ENCODE peak calls at places on chromosome 21, in seven cellular contexts. H, F, D, B, K, U and Q are unnamed samples.
A peak's percentile ranks its signal among the peaks of the same experiment; 100 is the strongest.

GRCh38 chr21:34908424-34909055 is 140.6 kb downstream of the RUNX1 start:
- DNase-seq in H (no peak), F (no peak), D (no peak), B (no peak), K (no peak), U (no peak), Q (no peak)

GRCh38 chr21:29504751-29505321 is 206.1 kb downstream of the BACH1 start:
- DNase-seq in H (no peak), F (no peak), D (no peak), B (no peak), K (peak; percentile 22), U (no peak), Q (no peak)

GRCh38 chr21:35616090-35616489 is 444.2 kb downstream of the SETD4 start:
- DNase-seq in H (no peak), F (no peak), D (no peak), B (no peak), K (peak; percentile 59), U (no peak), Q (no peak)

GRCh38 chr21:39597595-39598185 is 15.1 kb upstream of the B3GALT5 start:
- DNase-seq in H (no peak), F (no peak), D (no peak), B (no peak), K (no peak), U (no peak), Q (no peak)

GRCh38 chr21:39347537-39347936 is 1.4 kb downstream of the HMGN1 start:
- DNase-seq in H (no peak), F (no peak), D (no peak), B (no peak), K (no peak), U (no peak), Q (peak; percentile 75)

GRCh38 chr21:23613014-23613413 is 1994.3 kb downstream of the MRPL39 start:
- DNase-seq in H (no peak), F (no peak), D (no peak), B (no peak), K (no peak), U (no peak), Q (no peak)

GRCh38 chr21:42055425-42055824 is 15.7 kb upstream of the UMODL1 start:
- DNase-seq in H (no peak), F (no peak), D (no peak), B (no peak), K (no peak), U (no peak), Q (peak; percentile 56)

GRCh38 chr21:40049959-40050290 is 182.7 kb downstream of the PCP4 start:
- DNase-seq in H (no peak), F (no peak), D (no peak), B (no peak), K (no peak), U (no peak), Q (peak; percentile 39)

GRCh38 chr21:38965241-38965640 is 159.5 kb downstream of the ETS2 start:
- DNase-seq in H (no peak), F (no peak), D (no peak), B (no peak), K (peak; percentile 61), U (no peak), Q (no peak)

GRCh38 chr21:36839123-36839522 is 127.3 kb downstream of the HLCS start:
- DNase-seq in H (no peak), F (no peak), D (no peak), B (no peak), K (peak; percentile 40), U (no peak), Q (peak; percentile 63)

GRCh38 chr21:15732290-15732995 is 2.7 kb downstream of the USP25 start:
- DNase-seq in H (no peak), F (no peak), D (no peak), B (no peak), K (peak; percentile 43), U (no peak), Q (no peak)

GRCh38 chr21:45636921-45637646 is 6.4 kb upstream of the PCBP3 start:
- DNase-seq in H (no peak), F (no peak), D (no peak), B (no peak), K (no peak), U (peak; percentile 6), Q (peak; percentile 88)

GRCh38 chr21:29342394-29342957 is 43.8 kb downstream of the BACH1 start:
- DNase-seq in H (peak; percentile 74), F (no peak), D (no peak), B (no peak), K (peak; percentile 93), U (no peak), Q (peak; percentile 87)

GRCh38 chr21:39097981-39098380 is 85.3 kb downstream of the PSMG1 start:
- DNase-seq in H (no peak), F (no peak), D (no peak), B (no peak), K (no peak), U (no peak), Q (no peak)

GRCh38 chr21:45768741-45769049 is 125.2 kb downstream of the PCBP3 start:
- DNase-seq in H (peak; percentile 38), F (no peak), D (no peak), B (no peak), K (no peak), U (no peak), Q (no peak)

GRCh38 chr21:40512590-40512989 is 334.4 kb downstream of the DSCAM start:
- DNase-seq in H (peak; percentile 4), F (no peak), D (no peak), B (no peak), K (peak; percentile 2), U (peak; percentile 28), Q (no peak)

GRCh38 chr21:29194847-29195246 is 64.4 kb downstream of the MAP3K7CL start:
- DNase-seq in H (no peak), F (no peak), D (no peak), B (no peak), K (peak; percentile 76), U (no peak), Q (no peak)

GRCh38 chr21:27581168-27581567 is 614.3 kb upstream of the ADAMTS5 start:
- DNase-seq in H (no peak), F (no peak), D (no peak), B (no peak), K (peak; percentile 85), U (no peak), Q (no peak)

GRCh38 chr21:24046816-24047443 is 1560.4 kb downstream of the MRPL39 start:
- DNase-seq in H (no peak), F (no peak), D (no peak), B (no peak), K (no peak), U (no peak), Q (no peak)

GRCh38 chr21:37808261-37808660 is 108.0 kb downstream of the KCNJ6 start:
- DNase-seq in H (no peak), F (no peak), D (no peak), B (no peak), K (no peak), U (no peak), Q (no peak)

GRCh38 chr21:42781150-42781980 is 98.0 kb downstream of the WDR4 start:
- DNase-seq in H (peak; percentile 6), F (no peak), D (no peak), B (no peak), K (no peak), U (peak; percentile 46), Q (peak; percentile 91)

GRCh38 chr21:45917241-45917640 is 64.3 kb upstream of the COL6A1 start:
- DNase-seq in H (no peak), F (no peak), D (no peak), B (no peak), K (no peak), U (no peak), Q (no peak)

GRCh38 chr21:28447453-28447852 is 545.2 kb downstream of the LTN1 start:
- DNase-seq in H (no peak), F (no peak), D (no peak), B (no peak), K (no peak), U (no peak), Q (peak; percentile 27)

GRCh38 chr21:21860888-21861287 is 862.7 kb downstream of the NCAM2 start:
- DNase-seq in H (no peak), F (no peak), D (no peak), B (no peak), K (peak; percentile 58), U (no peak), Q (no peak)

GRCh38 chr21:23809573-23809972 is 1797.7 kb downstream of the MRPL39 start:
- DNase-seq in H (no peak), F (no peak), D (no peak), B (no peak), K (no peak), U (no peak), Q (no peak)

GRCh38 chr21:44778499-44778911 is 23.1 kb downstream of the UBE2G2 start:
- DNase-seq in H (no peak), F (no peak), D (no peak), B (no peak), K (no peak), U (no peak), Q (no peak)

GRCh38 chr21:46617267-46618051 is 12.6 kb upstream of the S100B start:
- DNase-seq in H (no peak), F (no peak), D (no peak), B (no peak), K (peak; percentile 83), U (no peak), Q (no peak)

GRCh38 chr21:45333583-45334121 is 46.0 kb upstream of the POFUT2 start:
- DNase-seq in H (no peak), F (no peak), D (no peak), B (no peak), K (no peak), U (no peak), Q (peak; percentile 47)